ENCODE peak calls at places on chromosome 15, in ten cellular contexts. U is PC-3; M is ascending aorta; K is heart left ventricle; J is Karpas-422; X is CD4-positive, alpha-beta T cell; F is mammary epithelial cell; W is psoas muscle; V is aorta; P is Peyer's patch. H is an unnamed sample.

GRCh38 chr15:33492434-33493052 is 181.8 kb downstream of the RYR3 start:
- DNase-seq in U (no peak), M (no peak), K (no peak), J (no peak), X (no peak), F (no peak), W (no peak), V (no peak), P (no peak), H (no peak)

GRCh38 chr15:80779658-80780415 is 667 bp downstream of the CEMIP start:
- DNase-seq in U (peak; percentile 48), M (no peak), K (peak; percentile 34), J (no peak), X (no peak), F (peak; percentile 67), W (peak; percentile 53), V (peak; percentile 79), P (peak; percentile 54), H (peak; percentile 70)

GRCh38 chr15:44490628-44491027 is 46.3 kb upstream of the EIF3J start:
- DNase-seq in U (peak; percentile 70), M (no peak), K (no peak), J (no peak), X (no peak), F (peak; percentile 11), W (no peak), V (no peak), P (no peak), H (peak; percentile 8)

GRCh38 chr15:58221591-58222241 is 83.5 kb downstream of the AQP9 start:
- DNase-seq in U (peak; percentile 50), M (no peak), K (no peak), J (peak; percentile 72), X (no peak), F (no peak), W (no peak), V (no peak), P (no peak), H (peak; percentile 41)

GRCh38 chr15:38247336-38247735 is 5.3 kb upstream of the SPRED1 start:
- DNase-seq in U (peak; percentile 62), M (no peak), K (no peak), J (no peak), X (no peak), F (no peak), W (no peak), V (no peak), P (no peak), H (no peak)

GRCh38 chr15:63465104-63465503 is 39.3 kb upstream of the USP3 start:
- DNase-seq in U (peak; percentile 45), M (no peak), K (no peak), J (no peak), X (no peak), F (peak; percentile 52), W (no peak), V (no peak), P (no peak), H (peak; percentile 55)

GRCh38 chr15:60647246-60647645 is 168.3 kb upstream of the ICE2 start:
- DNase-seq in U (no peak), M (no peak), K (no peak), J (no peak), X (no peak), F (no peak), W (no peak), V (no peak), P (no peak), H (no peak)

GRCh38 chr15:77546050-77546501 is 86.6 kb downstream of the LINGO1 start:
- DNase-seq in U (peak; percentile 79), M (no peak), K (no peak), J (no peak), X (no peak), F (peak; percentile 72), W (no peak), V (peak; percentile 21), P (peak; percentile 28), H (peak; percentile 44)

GRCh38 chr15:59453474-59454215 is 15.7 kb downstream of the FAM81A start:
- DNase-seq in U (no peak), M (no peak), K (no peak), J (no peak), X (no peak), F (no peak), W (no peak), V (no peak), P (no peak), H (no peak)

GRCh38 chr15:73600413-73601050 is 32.7 kb downstream of the NPTN start:
- DNase-seq in U (no peak), M (no peak), K (no peak), J (no peak), X (no peak), F (no peak), W (no peak), V (no peak), P (no peak), H (no peak)

GRCh38 chr15:46151786-46152185 is 517.0 kb downstream of the SQOR start:
- DNase-seq in U (peak; percentile 25), M (no peak), K (no peak), J (no peak), X (no peak), F (no peak), W (no peak), V (no peak), P (no peak), H (no peak)

GRCh38 chr15:86021281-86022264 is 58.1 kb upstream of the AGBL1 start:
- DNase-seq in U (peak; percentile 50), M (no peak), K (no peak), J (no peak), X (no peak), F (peak; percentile 58), W (no peak), V (no peak), P (no peak), H (peak; percentile 78)

GRCh38 chr15:70427531-70428120 is 329.9 kb upstream of the TLE3 start:
- DNase-seq in U (peak; percentile 91), M (no peak), K (no peak), J (no peak), X (no peak), F (peak; percentile 77), W (no peak), V (no peak), P (no peak), H (peak; percentile 42)

GRCh38 chr15:36590838-36591237 is 11.4 kb downstream of the CDIN1 start:
- DNase-seq in U (peak; percentile 95), M (no peak), K (no peak), J (no peak), X (no peak), F (peak; percentile 93), W (no peak), V (no peak), P (no peak), H (no peak)

GRCh38 chr15:90200534-90201139 is 493 bp upstream of the SEMA4B start:
- DNase-seq in U (no peak), M (no peak), K (no peak), J (no peak), X (no peak), F (no peak), W (no peak), V (no peak), P (no peak), H (no peak)

GRCh38 chr15:90099072-90099867 is 3.0 kb downstream of the IDH2 start:
- DNase-seq in U (no peak), M (no peak), K (no peak), J (peak; percentile 57), X (no peak), F (no peak), W (no peak), V (peak; percentile 14), P (no peak), H (no peak)

GRCh38 chr15:22980189-22981136 is at the start of gene CYFIP1:
- DNase-seq in U (peak; percentile 91), M (peak; percentile 35), K (peak; percentile 93), J (no peak), X (no peak), F (peak; percentile 91), W (peak; percentile 91), V (peak; percentile 96), P (peak; percentile 92), H (peak; percentile 98)
- H3K27ac ChIP-seq in U (peak within 1 kb of the TSS; percentile 53), M (peak within 1 kb of the TSS; percentile 87), K (peak within 1 kb of the TSS; percentile 73), J (no peak within 1 kb of the TSS), X (no peak within 1 kb of the TSS), F (peak within 1 kb of the TSS; percentile 71), W (peak within 1 kb of the TSS; percentile 64), V (peak within 1 kb of the TSS; percentile 55), P (peak within 1 kb of the TSS; percentile 71), H (peak within 1 kb of the TSS; percentile 88)

GRCh38 chr15:75050283-75050682 is 26.9 kb downstream of the PPCDC start:
- DNase-seq in U (no peak), M (no peak), K (no peak), J (no peak), X (no peak), F (no peak), W (no peak), V (no peak), P (no peak), H (no peak)
- H3K27ac ChIP-seq in U (no peak overlapping the region), M (no peak overlapping the region), K (no peak overlapping the region), J (no peak overlapping the region), X (no peak overlapping the region), F (no peak overlapping the region), W (no peak overlapping the region), V (no peak overlapping the region), P (no peak overlapping the region), H (no peak overlapping the region)

DNA sequence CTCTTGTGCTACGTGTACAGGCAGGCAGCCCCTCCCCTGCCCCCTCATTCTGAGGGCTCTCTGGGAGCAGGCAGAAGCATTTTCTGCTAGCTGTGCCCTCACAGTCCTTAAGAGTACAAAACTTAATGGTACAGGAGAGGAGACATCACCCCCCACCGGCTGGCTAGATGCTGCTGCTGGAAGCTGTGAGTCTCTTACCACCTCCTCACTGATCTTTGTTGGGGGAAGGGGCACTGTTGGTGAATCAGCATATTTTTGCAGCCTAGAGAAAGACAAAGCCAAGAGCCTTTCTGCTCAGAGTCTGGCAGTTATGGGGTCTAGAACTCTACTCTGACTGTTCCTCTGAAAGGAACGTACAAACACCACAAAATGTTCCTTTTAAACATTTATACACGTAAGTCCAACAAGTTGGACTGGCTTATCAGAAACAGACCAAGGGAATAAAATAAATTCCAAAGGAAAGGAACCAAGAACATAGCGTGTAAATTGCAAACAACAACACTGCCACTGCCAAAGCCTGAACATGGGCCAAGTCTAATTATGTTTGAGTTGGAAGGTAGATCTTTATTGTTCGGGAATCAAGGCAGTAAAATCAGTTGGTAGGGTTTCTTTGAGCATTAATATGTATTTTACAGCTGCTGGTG is 27.2 kb downstream of the CLK3 start:
- DNase-seq in U (no peak), M (no peak), K (no peak), J (no peak), X (no peak), F (no peak), W (no peak), V (no peak), P (no peak), H (no peak)
- H3K27ac ChIP-seq in U (peak overlapping the region; percentile 20), M (peak overlapping the region; percentile 2), K (no peak overlapping the region), J (no peak overlapping the region), X (no peak overlapping the region), F (no peak overlapping the region), W (peak overlapping the region; percentile 3), V (peak overlapping the region; percentile 26), P (no peak overlapping the region), H (no peak overlapping the region)

DNA sequence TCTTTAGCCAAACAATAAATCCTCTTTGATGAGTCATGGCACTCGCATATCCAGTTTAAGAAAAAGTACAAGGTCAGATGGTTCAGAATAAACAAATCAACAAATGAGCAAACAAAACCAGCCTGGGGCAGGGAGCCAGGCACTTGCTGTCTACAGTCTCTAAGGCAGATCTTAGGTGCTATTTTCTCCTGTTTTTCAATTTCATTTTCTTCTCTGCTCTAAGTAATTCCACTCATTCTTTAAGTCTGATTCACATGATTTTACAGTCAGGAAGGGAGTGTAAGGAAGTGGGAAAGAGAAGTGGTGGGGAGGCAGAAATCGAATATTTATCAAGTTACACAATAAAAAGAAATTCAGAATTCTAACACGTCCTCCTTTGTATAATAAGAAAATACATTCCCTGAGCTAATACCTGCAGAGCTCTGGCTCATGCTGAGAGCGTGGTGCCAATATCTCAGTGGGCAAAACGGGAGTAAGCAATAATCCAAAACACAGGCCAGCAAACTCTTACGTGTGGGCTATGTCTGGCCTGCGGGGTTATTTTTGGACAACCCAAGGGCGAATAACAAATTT is 298.6 kb downstream of the ADAMTS17 start:
- DNase-seq in U (peak; percentile 96), M (no peak), K (no peak), J (no peak), X (no peak), F (peak; percentile 75), W (peak; percentile 78), V (no peak), P (no peak), H (peak; percentile 80)
- H3K27ac ChIP-seq in U (peak overlapping the region; percentile 91), M (peak overlapping the region; percentile 58), K (no peak overlapping the region), J (no peak overlapping the region), X (no peak overlapping the region), F (peak overlapping the region; percentile 43), W (peak overlapping the region; percentile 70), V (peak overlapping the region; percentile 68), P (no peak overlapping the region), H (peak overlapping the region; percentile 40)

H was measured in RWPE1.